ENCODE peak calls at places on chromosomes 13 and 19, in five cellular contexts. One of them, this sample, is unnamed. For H3K79me2, the result is how much of the 10 kb centered on the place peaks cover.

GRCh38 chr13:27012482-27013197 is 159.0 kb downstream of the USP12 start:
- DNase-seq in neural progenitor cell: no peak
- DNase-seq in mammary epithelial cell: peak
- DNase-seq in GM23338: no peak
- DNase-seq in PC-3: peak
- DNase-seq in this sample: no peak

GRCh38 chr13:110944121-110944967 is 29.5 kb upstream of the ANKRD10 start:
- DNase-seq in PC-3: peak
- DNase-seq in neural progenitor cell: peak
- DNase-seq in mammary epithelial cell: peak
- DNase-seq in GM23338: peak
- DNase-seq in this sample: peak

GRCh38 chr19:51702103-51702753 is 9.1 kb downstream of the SPACA6 start:
- DNase-seq in PC-3: peak
- DNase-seq in mammary epithelial cell: peak
- DNase-seq in neural progenitor cell: peak
- DNase-seq in GM23338: peak
- DNase-seq in this sample: peak

GRCh38 chr19:15469513-15470297 is 5.4 kb upstream of the RASAL3 start:
- DNase-seq in neural progenitor cell: peak
- DNase-seq in mammary epithelial cell: no peak
- DNase-seq in GM23338: peak
- DNase-seq in PC-3: no peak
- DNase-seq in this sample: no peak

GRCh38 chr19:46499692-46500091 is 4.0 kb upstream of the PNMA8B start:
- DNase-seq in PC-3: no peak
- DNase-seq in neural progenitor cell: peak
- DNase-seq in GM23338: no peak
- DNase-seq in mammary epithelial cell: no peak
- DNase-seq in this sample: no peak

GRCh38 chr19:39841041-39841440 is 5.1 kb downstream of the FBL start:
- DNase-seq in mammary epithelial cell: no peak
- DNase-seq in GM23338: no peak
- DNase-seq in PC-3: no peak
- DNase-seq in neural progenitor cell: no peak
- DNase-seq in this sample: no peak

GRCh38 chr19:45401815-45402468 is 2.9 kb downstream of the PPP1R13L start:
- DNase-seq in neural progenitor cell: no peak
- DNase-seq in mammary epithelial cell: no peak
- DNase-seq in PC-3: no peak
- DNase-seq in GM23338: no peak
- DNase-seq in this sample: no peak

GRCh38 chr13:99151516-99151915 is 49.1 kb upstream of the UBAC2 start:
- DNase-seq in neural progenitor cell: no peak
- DNase-seq in GM23338: no peak
- DNase-seq in mammary epithelial cell: peak
- DNase-seq in PC-3: peak
- DNase-seq in this sample: peak

GRCh38 chr19:1511318-1511988 is 1.4 kb downstream of the ADAMTSL5 start:
- DNase-seq in mammary epithelial cell: no peak
- DNase-seq in GM23338: no peak
- DNase-seq in PC-3: no peak
- DNase-seq in neural progenitor cell: no peak
- DNase-seq in this sample: no peak

GRCh38 chr19:15330801-15331418 is 1.4 kb downstream of the BRD4 start:
- DNase-seq in mammary epithelial cell: peak
- DNase-seq in neural progenitor cell: peak
- DNase-seq in PC-3: peak
- DNase-seq in GM23338: peak
- DNase-seq in this sample: peak

GRCh38 chr19:45804140-45804958 is 10.8 kb downstream of the RSPH6A start:
- DNase-seq in mammary epithelial cell: no peak
- DNase-seq in neural progenitor cell: no peak
- DNase-seq in PC-3: no peak
- DNase-seq in GM23338: no peak
- DNase-seq in this sample: no peak

GRCh38 chr13:30373727-30374126 is 48.6 kb upstream of the UBE2L5 start:
- DNase-seq in neural progenitor cell: no peak
- DNase-seq in PC-3: no peak
- DNase-seq in mammary epithelial cell: no peak
- DNase-seq in GM23338: no peak
- DNase-seq in this sample: no peak

GRCh38 chr19:40688987-40689338 is 1.5 kb downstream of the NUMBL start:
- DNase-seq in mammary epithelial cell: no peak
- DNase-seq in PC-3: no peak
- DNase-seq in GM23338: no peak
- DNase-seq in neural progenitor cell: no peak
- DNase-seq in this sample: no peak

GRCh38 chr19:11264452-11265176 is 2.3 kb upstream of the DOCK6 start:
- DNase-seq in mammary epithelial cell: no peak
- DNase-seq in PC-3: no peak
- DNase-seq in GM23338: peak
- DNase-seq in neural progenitor cell: no peak
- DNase-seq in this sample: peak

GRCh38 chr19:741506-742131 is 9.3 kb upstream of the MISP start:
- DNase-seq in PC-3: peak
- DNase-seq in neural progenitor cell: peak
- DNase-seq in mammary epithelial cell: no peak
- DNase-seq in GM23338: peak
- DNase-seq in this sample: no peak

GRCh38 chr13:32824061-32824460 is 192.2 kb upstream of the KL start:
- DNase-seq in GM23338: no peak
- DNase-seq in PC-3: no peak
- DNase-seq in mammary epithelial cell: no peak
- DNase-seq in neural progenitor cell: no peak
- DNase-seq in this sample: no peak

GRCh38 chr13:51380269-51380668 is 40.8 kb downstream of the SERPINE3 start:
- DNase-seq in PC-3: peak
- DNase-seq in neural progenitor cell: no peak
- DNase-seq in mammary epithelial cell: peak
- DNase-seq in GM23338: no peak
- DNase-seq in this sample: no peak

GRCh38 chr19:41441321-41441945 is 1.5 kb upstream of the ERICH4 start:
- DNase-seq in PC-3: no peak
- DNase-seq in GM23338: no peak
- DNase-seq in mammary epithelial cell: no peak
- DNase-seq in neural progenitor cell: no peak
- DNase-seq in this sample: no peak

GRCh38 chr13:67303661-67304333 is 73.7 kb upstream of the PCDH9 start:
- DNase-seq in neural progenitor cell: no peak
- DNase-seq in GM23338: no peak
- DNase-seq in PC-3: peak
- DNase-seq in mammary epithelial cell: peak
- DNase-seq in this sample: no peak

GRCh38 chr13:32473650-32474049 is 45.7 kb upstream of the N4BP2L1 start:
- DNase-seq in GM23338: no peak
- DNase-seq in PC-3: no peak
- DNase-seq in mammary epithelial cell: no peak
- DNase-seq in neural progenitor cell: no peak
- DNase-seq in this sample: no peak

GRCh38 chr13:93473441-93474270 is 247.0 kb downstream of the GPC6 start:
- DNase-seq in GM23338: no peak
- DNase-seq in PC-3: no peak
- DNase-seq in neural progenitor cell: no peak
- DNase-seq in mammary epithelial cell: no peak
- DNase-seq in this sample: no peak

GRCh38 chr19:32022044-32022945 is 323.1 kb upstream of the ZNF507 start:
- DNase-seq in GM23338: no peak
- DNase-seq in neural progenitor cell: no peak
- DNase-seq in mammary epithelial cell: no peak
- DNase-seq in PC-3: no peak
- DNase-seq in this sample: no peak

GRCh38 chr13:99055286-99056073 is 77.6 kb upstream of the DOCK9 start:
- DNase-seq in mammary epithelial cell: no peak
- DNase-seq in PC-3: no peak
- DNase-seq in neural progenitor cell: peak
- DNase-seq in GM23338: peak
- DNase-seq in this sample: no peak

GRCh38 chr13:54845351-54845965 is 1816.8 kb downstream of the OLFM4 start:
- DNase-seq in neural progenitor cell: peak
- DNase-seq in PC-3: no peak
- DNase-seq in mammary epithelial cell: no peak
- DNase-seq in GM23338: peak
- DNase-seq in this sample: no peak

GRCh38 chr13:36282818-36283432 is 14.7 kb downstream of the CCDC169 start:
- DNase-seq in GM23338: peak
- DNase-seq in mammary epithelial cell: peak
- DNase-seq in neural progenitor cell: peak
- DNase-seq in PC-3: peak
- DNase-seq in this sample: peak

GRCh38 chr13:37869506-37869755 is 141 bp downstream of the TRPC4 start:
- DNase-seq in GM23338: peak
- DNase-seq in neural progenitor cell: no peak
- DNase-seq in mammary epithelial cell: no peak
- DNase-seq in PC-3: no peak
- DNase-seq in this sample: no peak

GRCh38 chr19:19485161-19485997 is 30.0 kb downstream of the TSSK6 start:
- DNase-seq in GM23338: no peak
- DNase-seq in neural progenitor cell: no peak
- DNase-seq in PC-3: no peak
- DNase-seq in mammary epithelial cell: no peak
- DNase-seq in this sample: no peak

DNA sequence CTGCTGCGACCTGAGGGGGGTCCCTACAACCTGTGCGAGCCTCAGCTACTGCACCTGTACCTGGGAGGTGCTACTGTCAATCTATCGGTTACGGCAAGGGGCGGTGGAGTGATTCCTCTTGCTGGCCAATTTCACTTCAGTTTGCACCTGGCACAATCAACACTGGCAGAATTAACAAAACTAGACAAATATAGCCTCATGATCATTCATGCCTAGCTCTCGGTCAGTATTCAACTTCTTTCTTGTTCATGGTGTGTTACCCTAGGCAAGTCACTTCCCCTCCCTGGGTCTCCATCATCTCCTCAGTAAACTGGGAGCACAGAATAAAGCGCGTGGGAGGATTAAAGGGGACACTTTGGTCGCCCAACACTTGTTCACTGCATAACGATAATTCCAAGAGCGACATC is 621 bp downstream of the HAUS8 start:
- DNase-seq in GM23338: no peak
- DNase-seq in neural progenitor cell: no peak
- DNase-seq in PC-3: no peak
- DNase-seq in mammary epithelial cell: no peak
- DNase-seq in this sample: no peak
- H3K79me2 ChIP-seq in GM23338: half or more
- H3K79me2 ChIP-seq in neural progenitor cell: half or more
- H3K79me2 ChIP-seq in PC-3: half or more
- H3K79me2 ChIP-seq in mammary epithelial cell: half or more
- H3K79me2 ChIP-seq in this sample: half or more

GRCh38 chr19:33724723-33725060 is 72.0 kb upstream of the KCTD15 start:
- DNase-seq in GM23338: no peak
- DNase-seq in mammary epithelial cell: no peak
- DNase-seq in neural progenitor cell: no peak
- DNase-seq in PC-3: no peak
- DNase-seq in this sample: no peak
- TF ChIP-seq EZH2 in GM23338: no peak
- TF ChIP-seq EZH2 in mammary epithelial cell: no peak
- TF ChIP-seq EZH2 in neural progenitor cell: no peak
- TF ChIP-seq EZH2 in PC-3: no peak
- TF ChIP-seq EZH2 in this sample: no peak

DNA sequence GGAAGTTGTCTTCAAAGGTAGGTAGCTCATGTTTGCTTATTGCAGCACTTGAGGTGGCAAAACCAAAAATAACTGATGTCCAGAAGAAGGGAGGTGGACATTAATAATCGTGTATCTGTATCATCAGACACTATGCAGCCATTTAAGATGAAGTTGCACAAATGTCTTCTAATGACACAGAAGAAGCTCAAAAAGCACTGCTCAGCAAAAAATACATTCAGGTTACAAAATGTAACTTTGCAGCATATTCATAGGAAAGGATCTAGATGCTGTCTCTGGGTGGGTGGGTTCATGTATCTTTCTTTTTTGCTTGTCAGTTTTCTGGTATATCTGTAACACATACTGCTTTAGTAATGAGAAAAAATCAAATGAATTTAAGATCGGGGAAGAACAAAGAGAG is 247.8 kb downstream of the DNAJC15 start:
- DNase-seq in mammary epithelial cell: no peak
- DNase-seq in GM23338: no peak
- DNase-seq in PC-3: no peak
- DNase-seq in neural progenitor cell: no peak
- DNase-seq in this sample: no peak
- H3K79me2 ChIP-seq in mammary epithelial cell: under half
- H3K79me2 ChIP-seq in GM23338: under half
- H3K79me2 ChIP-seq in PC-3: under half
- H3K79me2 ChIP-seq in neural progenitor cell: under half
- H3K79me2 ChIP-seq in this sample: under half

DNA sequence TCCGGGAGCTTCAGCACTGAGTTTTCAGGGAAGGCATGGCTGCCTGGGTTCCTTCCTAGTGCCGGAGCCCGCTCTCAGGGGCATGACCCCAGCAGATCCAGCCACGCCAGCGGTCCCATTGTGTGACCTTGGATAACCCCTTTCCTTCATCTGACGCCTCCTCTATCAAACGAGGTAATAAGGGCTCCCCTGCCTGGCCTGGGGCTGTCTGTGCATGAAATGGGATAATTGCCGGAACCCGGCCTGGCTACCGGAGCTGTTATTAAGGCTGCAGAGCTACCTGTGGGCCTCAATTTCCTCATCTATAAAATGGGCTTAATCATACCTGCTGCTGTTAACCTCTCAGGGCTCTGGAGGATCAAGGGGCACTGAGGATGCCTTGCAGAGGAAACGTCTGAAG is 18.3 kb upstream of the NFIC start:
- DNase-seq in PC-3: no peak
- DNase-seq in neural progenitor cell: no peak
- DNase-seq in GM23338: no peak
- DNase-seq in mammary epithelial cell: no peak
- DNase-seq in this sample: no peak
- TF ChIP-seq EZH2 in PC-3: no peak
- TF ChIP-seq EZH2 in neural progenitor cell: no peak
- TF ChIP-seq EZH2 in GM23338: no peak
- TF ChIP-seq EZH2 in mammary epithelial cell: no peak
- TF ChIP-seq EZH2 in this sample: no peak

GRCh38 chr19:58563034-58563573 is 4.7 kb upstream of the UBE2M start:
- DNase-seq in neural progenitor cell: no peak
- DNase-seq in PC-3: no peak
- DNase-seq in mammary epithelial cell: peak
- DNase-seq in GM23338: peak
- DNase-seq in this sample: peak

GRCh38 chr19:58560921-58561320 is 2.5 kb upstream of the UBE2M start:
- DNase-seq in GM23338: no peak
- DNase-seq in mammary epithelial cell: no peak
- DNase-seq in neural progenitor cell: no peak
- DNase-seq in PC-3: no peak
- DNase-seq in this sample: peak

GRCh38 chr19:58563823-58564222 is 5.4 kb upstream of the UBE2M start:
- DNase-seq in GM23338: no peak
- DNase-seq in mammary epithelial cell: no peak
- DNase-seq in neural progenitor cell: no peak
- DNase-seq in PC-3: no peak
- DNase-seq in this sample: no peak

GRCh38 chr19:58561373-58562125 is 3.1 kb upstream of the UBE2M start:
- DNase-seq in GM23338: no peak
- DNase-seq in mammary epithelial cell: no peak
- DNase-seq in neural progenitor cell: no peak
- DNase-seq in PC-3: no peak
- DNase-seq in this sample: peak

GRCh38 chr19:58562126-58563033 is 4.0 kb upstream of the UBE2M start:
- DNase-seq in PC-3: peak
- DNase-seq in GM23338: peak
- DNase-seq in mammary epithelial cell: peak
- DNase-seq in neural progenitor cell: peak
- DNase-seq in this sample: peak
- H3K79me2 ChIP-seq in PC-3: under half
- H3K79me2 ChIP-seq in GM23338: under half
- H3K79me2 ChIP-seq in mammary epithelial cell: under half
- H3K79me2 ChIP-seq in neural progenitor cell: under half
- H3K79me2 ChIP-seq in this sample: under half

This sample was measured in hepatocyte.